ENCODE peak calls at places on chromosomes 1 and 21, in seven cellular contexts. W is OCI-LY7, E is ovary, V is fibroblast of lung, K is colonic mucosa, S is Peyer's patch, G is GM23338. U is an unnamed sample.

GRCh38 chr21:42513985-42514882 is 582 bp downstream of the SLC37A1 start:
- DNase-seq in W (peak), E (peak), V (no peak), K (peak), S (peak), G (peak), U (peak)

GRCh38 chr1:68028566-68028965 is 21.9 kb downstream of the DIRAS3 start:
- DNase-seq in W (no peak), E (no peak), V (no peak), K (no peak), S (no peak), G (no peak), U (no peak)

GRCh38 chr1:11156958-11157357 is 32.2 kb upstream of the ANGPTL7 start:
- DNase-seq in W (no peak), E (no peak), V (no peak), K (no peak), S (no peak), G (no peak), U (no peak)

GRCh38 chr1:164561007-164561406 is 2.0 kb downstream of the PBX1 start:
- DNase-seq in W (no peak), E (no peak), V (peak), K (no peak), S (no peak), G (no peak), U (no peak)

GRCh38 chr1:62439652-62440371 is 3.0 kb downstream of the USP1 start:
- DNase-seq in W (peak), E (no peak), V (peak), K (no peak), S (no peak), G (no peak), U (no peak)

GRCh38 chr1:21607549-21608529 is 61.3 kb downstream of the RAP1GAP start:
- DNase-seq in W (peak), E (peak), V (peak), K (peak), S (peak), G (peak), U (peak)

GRCh38 chr1:42172394-42173133 is 8.0 kb upstream of the GUCA2A start:
- DNase-seq in W (no peak), E (no peak), V (peak), K (peak), S (no peak), G (no peak), U (peak)

GRCh38 chr1:92503043-92503925 is 16.6 kb upstream of the GFI1 start:
- DNase-seq in W (no peak), E (no peak), V (no peak), K (no peak), S (no peak), G (no peak), U (no peak)

GRCh38 chr21:39082656-39083376 is 100.4 kb downstream of the PSMG1 start:
- DNase-seq in W (peak), E (no peak), V (no peak), K (peak), S (no peak), G (peak), U (no peak)

GRCh38 chr1:108050134-108050533 is 85.2 kb upstream of the VAV3 start:
- DNase-seq in W (no peak), E (no peak), V (no peak), K (no peak), S (no peak), G (no peak), U (no peak)

GRCh38 chr1:70360321-70360720 is 5.8 kb upstream of the ANKRD13C start:
- DNase-seq in W (no peak), E (no peak), V (no peak), K (no peak), S (no peak), G (peak), U (no peak)

GRCh38 chr21:38562182-38562581 is 63.9 kb upstream of the ERG start:
- DNase-seq in W (no peak), E (no peak), V (no peak), K (no peak), S (no peak), G (no peak), U (no peak)

GRCh38 chr21:41630249-41630648 is 122.3 kb upstream of the TMPRSS2 start:
- DNase-seq in W (no peak), E (no peak), V (peak), K (peak), S (no peak), G (no peak), U (no peak)

GRCh38 chr1:4380564-4381168 is 273.7 kb upstream of the AJAP1 start:
- DNase-seq in W (no peak), E (no peak), V (no peak), K (no peak), S (no peak), G (no peak), U (no peak)

GRCh38 chr1:64082459-64082858 is 121.0 kb upstream of the UBE2U start:
- DNase-seq in W (no peak), E (no peak), V (peak), K (no peak), S (no peak), G (no peak), U (no peak)

GRCh38 chr1:67463298-67463960 is 33.2 kb upstream of the SERBP1 start:
- DNase-seq in W (no peak), E (no peak), V (peak), K (no peak), S (no peak), G (peak), U (no peak)

GRCh38 chr1:111963985-111964738 is 25.3 kb downstream of the KCND3 start:
- DNase-seq in W (no peak), E (no peak), V (no peak), K (no peak), S (no peak), G (peak), U (no peak)

GRCh38 chr1:56301791-56302190 is 277.6 kb downstream of the PLPP3 start:
- DNase-seq in W (no peak), E (no peak), V (peak), K (no peak), S (no peak), G (no peak), U (no peak)

GRCh38 chr1:100622037-100622436 is 84.1 kb downstream of the GPR88 start:
- DNase-seq in W (no peak), E (peak), V (peak), K (no peak), S (no peak), G (peak), U (no peak)

GRCh38 chr1:14262582-14262981 is 335.9 kb upstream of the KAZN start:
- DNase-seq in W (no peak), E (no peak), V (no peak), K (no peak), S (no peak), G (no peak), U (no peak)

GRCh38 chr1:14260480-14260879 is 338.0 kb upstream of the KAZN start:
- DNase-seq in W (no peak), E (no peak), V (no peak), K (no peak), S (no peak), G (no peak), U (no peak)

GRCh38 chr1:14263207-14263606 is 335.3 kb upstream of the KAZN start:
- DNase-seq in W (no peak), E (no peak), V (no peak), K (no peak), S (no peak), G (no peak), U (no peak)

GRCh38 chr1:14259191-14259757 is 339.2 kb upstream of the KAZN start:
- DNase-seq in W (no peak), E (peak), V (peak), K (peak), S (peak), G (no peak), U (no peak)

DNA sequence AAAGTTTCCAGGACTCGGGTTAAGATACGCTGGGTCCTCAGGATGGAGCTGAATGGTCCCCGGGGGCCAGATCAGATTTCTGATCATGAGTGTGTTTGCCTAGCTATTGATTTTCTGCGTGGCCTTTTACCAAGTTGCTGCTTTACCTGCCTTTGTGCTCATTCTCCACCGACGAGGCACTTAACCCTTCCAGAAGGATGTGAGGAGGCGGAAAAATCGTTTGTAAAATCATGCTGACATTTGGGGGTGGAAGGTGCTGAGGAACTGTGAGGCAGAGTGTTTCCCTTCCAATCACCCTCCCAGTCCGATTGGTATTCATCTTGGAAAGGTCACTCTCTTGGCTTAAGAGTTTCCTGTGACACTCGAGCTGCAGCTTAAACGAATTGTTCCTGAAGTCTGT is 337.1 kb upstream of the KAZN start:
- DNase-seq in W (no peak), E (no peak), V (no peak), K (no peak), S (no peak), G (no peak), U (no peak)
- H3K4me3 ChIP-seq in W (no peak), E (no peak), V (no peak), K (no peak), S (no peak), G (no peak), U (no peak)

GRCh38 chr1:115624859-115625258 is 16.9 kb upstream of the VANGL1 start:
- DNase-seq in W (no peak), E (no peak), V (no peak), K (no peak), S (no peak), G (no peak), U (no peak)
- TF ChIP-seq CTCF in W (peak), E (no peak), V (no peak), K (no peak), S (no peak), G (no peak), U (no peak)

GRCh38 chr1:1536938-1537546 is 3.4 kb downstream of the TMEM240 start:
- DNase-seq in W (no peak), E (no peak), V (no peak), K (no peak), S (no peak), G (no peak), U (no peak)

GRCh38 chr1:1534401-1535145 is 5.9 kb downstream of the TMEM240 start:
- DNase-seq in W (no peak), E (no peak), V (no peak), K (no peak), S (no peak), G (no peak), U (no peak)

GRCh38 chr1:1537626-1538250 is 2.7 kb downstream of the TMEM240 start:
- DNase-seq in W (no peak), E (no peak), V (no peak), K (no peak), S (no peak), G (no peak), U (no peak)

GRCh38 chr1:1535298-1535988 is 5.0 kb downstream of the TMEM240 start:
- DNase-seq in W (no peak), E (no peak), V (no peak), K (no peak), S (no peak), G (no peak), U (no peak)

DNA sequence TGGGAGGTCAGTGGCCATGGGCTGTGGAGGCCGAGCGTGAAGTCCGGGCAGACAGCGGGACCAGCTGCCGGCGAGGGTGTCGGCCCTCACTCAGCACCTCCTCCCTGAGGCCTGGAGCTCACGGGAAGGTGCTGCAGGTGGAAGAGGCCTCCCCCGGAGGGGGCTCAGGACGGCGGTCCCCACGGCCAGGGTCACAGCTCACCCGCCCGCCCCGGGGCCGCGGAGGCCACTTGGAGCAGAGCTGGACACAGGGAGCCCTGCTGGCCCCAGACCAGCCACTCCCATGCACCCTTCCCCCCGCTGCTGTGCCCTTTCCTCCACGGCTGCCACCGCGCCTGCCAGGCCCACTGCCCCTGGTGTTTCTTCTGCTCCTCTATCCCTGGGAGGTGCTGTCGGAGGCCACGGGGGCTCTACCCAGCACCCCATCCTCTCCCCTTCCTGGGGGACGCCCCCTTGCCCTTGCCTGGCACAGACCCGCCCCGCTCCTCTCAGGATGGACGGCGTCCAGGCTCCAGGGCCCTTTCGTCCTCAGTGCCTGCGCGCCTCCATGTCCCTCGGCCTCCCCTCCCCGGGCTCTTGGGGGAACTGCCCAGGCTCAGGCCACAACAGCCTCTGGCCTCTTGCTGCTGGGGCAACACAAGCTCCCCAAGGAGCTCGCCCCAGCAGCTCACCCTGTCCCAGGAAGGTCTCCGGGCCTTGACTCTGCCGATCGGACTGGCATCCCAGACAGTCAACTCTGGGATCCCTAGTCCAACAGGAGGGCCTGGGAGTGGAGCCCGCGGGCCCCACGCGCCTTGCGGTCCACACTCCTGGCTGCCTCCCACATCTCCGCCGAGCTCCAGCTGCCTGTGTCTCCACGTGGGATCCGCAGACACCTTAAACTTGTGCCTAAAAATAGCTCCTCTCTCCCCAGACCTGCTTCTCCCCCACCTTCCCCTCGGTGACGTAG is 4.2 kb downstream of the TMEM240 start:
- DNase-seq in W (no peak), E (no peak), V (no peak), K (no peak), S (no peak), G (no peak), U (no peak)
- H3K27ac ChIP-seq in W (no peak), E (no peak), V (no peak), K (no peak), S (no peak), G (no peak), U (no peak)

GRCh38 chr1:205568135-205568468 is 63.6 kb downstream of the CDK18 start:
- DNase-seq in W (no peak), E (no peak), V (no peak), K (peak), S (no peak), G (peak), U (peak)

GRCh38 chr1:205570796-205571537 is 60.8 kb downstream of the ELK4 start:
- DNase-seq in W (no peak), E (no peak), V (no peak), K (peak), S (no peak), G (no peak), U (no peak)

GRCh38 chr1:205568469-205569361 is 63.1 kb downstream of the ELK4 start:
- DNase-seq in W (no peak), E (no peak), V (no peak), K (peak), S (no peak), G (peak), U (no peak)

GRCh38 chr1:205570173-205570501 is 61.7 kb downstream of the ELK4 start:
- DNase-seq in W (no peak), E (no peak), V (no peak), K (peak), S (no peak), G (no peak), U (no peak)

GRCh38 chr1:205569411-205570172 is 62.2 kb downstream of the ELK4 start:
- DNase-seq in W (no peak), E (no peak), V (no peak), K (peak), S (no peak), G (peak), U (no peak)
- H3K4me3 ChIP-seq in W (no peak), E (no peak), V (no peak), K (peak), S (peak), G (peak), U (no peak)

U was measured in right lobe of liver.